ENCODE peak calls at places on chromosomes 2 and 18, in four cellular contexts. O, J, Y and W are unnamed samples.

GRCh38 chr2:16425462-16426336 is 239.9 kb downstream of the CYRIA start:
- DNase-seq in O (no peak), J (no peak), Y (no peak), W (no peak)

GRCh38 chr18:67766930-67767329 is 250.4 kb upstream of the DSEL start:
- DNase-seq in O (no peak), J (no peak), Y (peak; percentile 85), W (no peak)

GRCh38 chr2:1049691-1050090 is 99.0 kb downstream of the SNTG2 start:
- DNase-seq in O (no peak), J (no peak), Y (peak; percentile 55), W (no peak)

GRCh38 chr18:76162886-76163285 is 332.2 kb downstream of the ZNF516 start:
- DNase-seq in O (no peak), Y (no peak), J (no peak), W (no peak)

GRCh38 chr2:29215739-29216608 is 100.8 kb downstream of the CLIP4 start:
- DNase-seq in Y (no peak), J (no peak), O (no peak), W (no peak)

GRCh38 chr2:106843001-106843909 is 42.7 kb downstream of the ST6GAL2 start:
- DNase-seq in J (no peak), O (no peak), Y (no peak), W (no peak)

GRCh38 chr2:57877811-57878572 is 168.6 kb upstream of the VRK2 start:
- DNase-seq in J (no peak), O (no peak), Y (no peak), W (no peak)

GRCh38 chr2:235270951-235271350 is 222.9 kb upstream of the AGAP1 start:
- DNase-seq in J (no peak), O (no peak), Y (peak; percentile 87), W (no peak)

GRCh38 chr18:3998698-3999333 is 456.3 kb downstream of the DLGAP1 start:
- DNase-seq in Y (peak; percentile 68), O (no peak), J (no peak), W (no peak)

GRCh38 chr2:182868049-182868422 is 1.6 kb upstream of the FRZB start:
- DNase-seq in O (no peak), J (no peak), Y (no peak), W (no peak)

GRCh38 chr18:76498064-76498463 is 3.0 kb upstream of the ZNF516 start:
- DNase-seq in O (no peak), Y (no peak), J (no peak), W (no peak)

GRCh38 chr18:24818069-24818395 is 357.6 kb downstream of the HRH4 start:
- DNase-seq in Y (no peak), O (no peak), J (no peak), W (no peak)